ENCODE peak calls at places on chromosomes 7 and 10, in four cellular contexts. One of them, this sample, is unnamed.

GRCh38 chr10:49187950-49188761 is at the start of gene TMEM273:
- DNase-seq in pancreas: no peak
- DNase-seq in T-helper 2 cell: peak
- DNase-seq in T-cell: no peak
- DNase-seq in this sample: peak

GRCh38 chr7:5615190-5616070 is 166.0 kb downstream of the RNF216 start:
- DNase-seq in T-cell: no peak
- DNase-seq in pancreas: no peak
- DNase-seq in T-helper 2 cell: no peak
- DNase-seq in this sample: peak

GRCh38 chr10:44697096-44697495 is 214.0 kb upstream of the TMEM72 start:
- DNase-seq in T-helper 2 cell: no peak
- DNase-seq in pancreas: no peak
- DNase-seq in T-cell: no peak
- DNase-seq in this sample: no peak

GRCh38 chr10:49446031-49446430 is 50.1 kb upstream of the DRGX start:
- DNase-seq in T-helper 2 cell: peak
- DNase-seq in pancreas: no peak
- DNase-seq in T-cell: no peak
- DNase-seq in this sample: no peak

GRCh38 chr7:129765352-129765751 is 153.8 kb downstream of the NRF1 start:
- DNase-seq in T-cell: no peak
- DNase-seq in pancreas: no peak
- DNase-seq in T-helper 2 cell: no peak
- DNase-seq in this sample: no peak

GRCh38 chr7:147510913-147511312 is 1079.7 kb upstream of the C7orf33 start:
- DNase-seq in T-cell: no peak
- DNase-seq in T-helper 2 cell: no peak
- DNase-seq in pancreas: no peak
- DNase-seq in this sample: no peak

GRCh38 chr10:72096115-72097000 is 8.0 kb upstream of the SPOCK2 start:
- DNase-seq in T-cell: no peak
- DNase-seq in pancreas: no peak
- DNase-seq in T-helper 2 cell: no peak
- DNase-seq in this sample: no peak

GRCh38 chr10:110034596-110034995 is 26.8 kb downstream of the ADD3 start:
- DNase-seq in T-cell: no peak
- DNase-seq in T-helper 2 cell: no peak
- DNase-seq in pancreas: no peak
- DNase-seq in this sample: no peak

GRCh38 chr7:39609084-39609461 is 14.3 kb upstream of the RALA start:
- DNase-seq in T-cell: no peak
- DNase-seq in T-helper 2 cell: no peak
- DNase-seq in pancreas: no peak
- DNase-seq in this sample: no peak

GRCh38 chr10:90665905-90666662 is 191.8 kb downstream of the HTR7 start:
- DNase-seq in T-cell: no peak
- DNase-seq in pancreas: no peak
- DNase-seq in T-helper 2 cell: no peak
- DNase-seq in this sample: no peak

GRCh38 chr10:112951349-112952281 is 1.6 kb downstream of the TCF7L2 start:
- DNase-seq in T-cell: peak
- DNase-seq in T-helper 2 cell: peak
- DNase-seq in pancreas: peak
- DNase-seq in this sample: peak

GRCh38 chr7:78489423-78489822 is 690.9 kb downstream of the PHTF2 start:
- DNase-seq in T-helper 2 cell: no peak
- DNase-seq in pancreas: no peak
- DNase-seq in T-cell: no peak
- DNase-seq in this sample: no peak

GRCh38 chr7:100576384-100576993 is 2.8 kb upstream of the SAP25 start:
- DNase-seq in pancreas: no peak
- DNase-seq in T-helper 2 cell: no peak
- DNase-seq in T-cell: no peak
- DNase-seq in this sample: no peak

GRCh38 chr7:52017802-52018679 is 701.4 kb upstream of the COBL start:
- DNase-seq in pancreas: no peak
- DNase-seq in T-helper 2 cell: peak
- DNase-seq in T-cell: no peak
- DNase-seq in this sample: no peak

GRCh38 chr7:4103352-4104091 is 578.6 kb upstream of the FOXK1 start:
- DNase-seq in T-helper 2 cell: peak
- DNase-seq in T-cell: no peak
- DNase-seq in pancreas: no peak
- DNase-seq in this sample: no peak

GRCh38 chr10:31001740-31002139 is 29.9 kb downstream of the ZNF438 start:
- DNase-seq in pancreas: no peak
- DNase-seq in T-helper 2 cell: no peak
- DNase-seq in T-cell: no peak
- DNase-seq in this sample: no peak

GRCh38 chr7:105028004-105028403 is 14.0 kb downstream of the KMT2E start:
- DNase-seq in T-helper 2 cell: no peak
- DNase-seq in T-cell: no peak
- DNase-seq in pancreas: no peak
- DNase-seq in this sample: no peak

GRCh38 chr10:102975483-102976057 is 57.5 kb downstream of the CNNM2 start:
- DNase-seq in T-helper 2 cell: no peak
- DNase-seq in pancreas: no peak
- DNase-seq in T-cell: no peak
- DNase-seq in this sample: no peak

GRCh38 chr7:5549096-5549896 is 125.7 kb upstream of the TNRC18 start:
- DNase-seq in T-helper 2 cell: no peak
- DNase-seq in pancreas: no peak
- DNase-seq in T-cell: no peak
- DNase-seq in this sample: peak

GRCh38 chr7:96075510-96076349 is 246.2 kb downstream of the SLC25A13 start:
- DNase-seq in T-helper 2 cell: peak
- DNase-seq in pancreas: peak
- DNase-seq in T-cell: no peak
- DNase-seq in this sample: peak

GRCh38 chr10:111989136-111990050 is 194.2 kb downstream of the GPAM start:
- DNase-seq in T-cell: no peak
- DNase-seq in T-helper 2 cell: no peak
- DNase-seq in pancreas: no peak
- DNase-seq in this sample: no peak

GRCh38 chr7:70492641-70493040 is 639.3 kb upstream of the GALNT17 start:
- DNase-seq in pancreas: no peak
- DNase-seq in T-helper 2 cell: no peak
- DNase-seq in T-cell: no peak
- DNase-seq in this sample: no peak

GRCh38 chr10:108957681-108958080 is 965.6 kb downstream of the XPNPEP1 start:
- DNase-seq in pancreas: no peak
- DNase-seq in T-helper 2 cell: no peak
- DNase-seq in T-cell: no peak
- DNase-seq in this sample: no peak

This sample was measured in upper lobe of left lung.